ENCODE peak calls at places on chromosomes 6 and 20, in four cellular contexts. One of them, this sample, is unnamed.

GRCh38 chr20:35636095-35636494 is 20.5 kb downstream of the SPAG4 start:
- DNase-seq in activated CD4-positive, alpha-beta T cell treated with anti-CD3 and anti-CD28 coated beads for 24 hours: no peak
- DNase-seq in fibroblast of lung: no peak
- DNase-seq in SW480: no peak
- DNase-seq in this sample: peak

GRCh38 chr20:8150591-8150990 is 18.5 kb downstream of the PLCB1 start:
- DNase-seq in SW480: no peak
- DNase-seq in activated CD4-positive, alpha-beta T cell treated with anti-CD3 and anti-CD28 coated beads for 24 hours: no peak
- DNase-seq in fibroblast of lung: peak
- DNase-seq in this sample: no peak

GRCh38 chr6:13446371-13446770 is 41.0 kb downstream of the GFOD1 start:
- DNase-seq in activated CD4-positive, alpha-beta T cell treated with anti-CD3 and anti-CD28 coated beads for 24 hours: no peak
- DNase-seq in fibroblast of lung: no peak
- DNase-seq in SW480: no peak
- DNase-seq in this sample: no peak

GRCh38 chr6:113015249-113015648 is 668.1 kb downstream of the RFPL4B start:
- DNase-seq in fibroblast of lung: peak
- DNase-seq in activated CD4-positive, alpha-beta T cell treated with anti-CD3 and anti-CD28 coated beads for 24 hours: no peak
- DNase-seq in SW480: no peak
- DNase-seq in this sample: no peak

GRCh38 chr6:32847795-32848194 is 3.9 kb upstream of the PSMB8 start:
- DNase-seq in fibroblast of lung: no peak
- DNase-seq in SW480: no peak
- DNase-seq in activated CD4-positive, alpha-beta T cell treated with anti-CD3 and anti-CD28 coated beads for 24 hours: no peak
- DNase-seq in this sample: no peak

GRCh38 chr6:69812746-69813427 is 16.1 kb upstream of the LMBRD1 start:
- DNase-seq in activated CD4-positive, alpha-beta T cell treated with anti-CD3 and anti-CD28 coated beads for 24 hours: no peak
- DNase-seq in fibroblast of lung: no peak
- DNase-seq in SW480: no peak
- DNase-seq in this sample: no peak

GRCh38 chr20:62949887-62950286 is 2.6 kb upstream of the SLC17A9 start:
- DNase-seq in activated CD4-positive, alpha-beta T cell treated with anti-CD3 and anti-CD28 coated beads for 24 hours: no peak
- DNase-seq in SW480: no peak
- DNase-seq in fibroblast of lung: no peak
- DNase-seq in this sample: no peak

GRCh38 chr6:158358450-158359077 is 46.3 kb downstream of the TULP4 start:
- DNase-seq in activated CD4-positive, alpha-beta T cell treated with anti-CD3 and anti-CD28 coated beads for 24 hours: no peak
- DNase-seq in fibroblast of lung: no peak
- DNase-seq in SW480: no peak
- DNase-seq in this sample: no peak

GRCh38 chr6:140073456-140073855 is 699.0 kb upstream of the CITED2 start:
- DNase-seq in activated CD4-positive, alpha-beta T cell treated with anti-CD3 and anti-CD28 coated beads for 24 hours: no peak
- DNase-seq in SW480: no peak
- DNase-seq in fibroblast of lung: peak
- DNase-seq in this sample: no peak

GRCh38 chr20:8005033-8005432 is 14.5 kb downstream of the TMX4 start:
- DNase-seq in fibroblast of lung: no peak
- DNase-seq in activated CD4-positive, alpha-beta T cell treated with anti-CD3 and anti-CD28 coated beads for 24 hours: no peak
- DNase-seq in SW480: no peak
- DNase-seq in this sample: no peak

GRCh38 chr6:30876039-30876730 is 8.1 kb upstream of the DDR1 start:
- DNase-seq in fibroblast of lung: peak
- DNase-seq in SW480: no peak
- DNase-seq in activated CD4-positive, alpha-beta T cell treated with anti-CD3 and anti-CD28 coated beads for 24 hours: no peak
- DNase-seq in this sample: no peak

GRCh38 chr6:106563614-106564013 is 65.7 kb downstream of the RTN4IP1 start:
- DNase-seq in SW480: no peak
- DNase-seq in fibroblast of lung: no peak
- DNase-seq in activated CD4-positive, alpha-beta T cell treated with anti-CD3 and anti-CD28 coated beads for 24 hours: no peak
- DNase-seq in this sample: no peak

GRCh38 chr6:132464538-132465256 is 48.2 kb downstream of the STX7 start:
- DNase-seq in SW480: no peak
- DNase-seq in activated CD4-positive, alpha-beta T cell treated with anti-CD3 and anti-CD28 coated beads for 24 hours: no peak
- DNase-seq in fibroblast of lung: no peak
- DNase-seq in this sample: peak

GRCh38 chr6:153401751-153402150 is 270.7 kb upstream of the RGS17 start:
- DNase-seq in fibroblast of lung: no peak
- DNase-seq in activated CD4-positive, alpha-beta T cell treated with anti-CD3 and anti-CD28 coated beads for 24 hours: no peak
- DNase-seq in SW480: no peak
- DNase-seq in this sample: no peak

GRCh38 chr6:75210885-75211739 is 5.3 kb upstream of the COL12A1 start:
- DNase-seq in SW480: peak
- DNase-seq in activated CD4-positive, alpha-beta T cell treated with anti-CD3 and anti-CD28 coated beads for 24 hours: no peak
- DNase-seq in fibroblast of lung: peak
- DNase-seq in this sample: peak

GRCh38 chr20:58707770-58708169 is 15.2 kb downstream of the NPEPL1 start:
- DNase-seq in fibroblast of lung: no peak
- DNase-seq in activated CD4-positive, alpha-beta T cell treated with anti-CD3 and anti-CD28 coated beads for 24 hours: no peak
- DNase-seq in SW480: no peak
- DNase-seq in this sample: no peak

GRCh38 chr6:166398348-166398747 is 15.6 kb upstream of the MPC1 start:
- DNase-seq in fibroblast of lung: no peak
- DNase-seq in SW480: no peak
- DNase-seq in activated CD4-positive, alpha-beta T cell treated with anti-CD3 and anti-CD28 coated beads for 24 hours: no peak
- DNase-seq in this sample: no peak

GRCh38 chr6:88380083-88380482 is 213.9 kb upstream of the CNR1 start:
- DNase-seq in SW480: no peak
- DNase-seq in fibroblast of lung: peak
- DNase-seq in activated CD4-positive, alpha-beta T cell treated with anti-CD3 and anti-CD28 coated beads for 24 hours: no peak
- DNase-seq in this sample: no peak

GRCh38 chr20:36875702-36876472 is at the start of gene TLDC2:
- DNase-seq in SW480: peak
- DNase-seq in fibroblast of lung: no peak
- DNase-seq in activated CD4-positive, alpha-beta T cell treated with anti-CD3 and anti-CD28 coated beads for 24 hours: no peak
- DNase-seq in this sample: peak

GRCh38 chr20:62122659-62123449 is 579 bp downstream of the LSM14B start:
- DNase-seq in fibroblast of lung: peak
- DNase-seq in activated CD4-positive, alpha-beta T cell treated with anti-CD3 and anti-CD28 coated beads for 24 hours: no peak
- DNase-seq in SW480: peak
- DNase-seq in this sample: no peak

GRCh38 chr6:47307362-47308222 is 2.1 kb downstream of the TNFRSF21 start:
- DNase-seq in SW480: no peak
- DNase-seq in activated CD4-positive, alpha-beta T cell treated with anti-CD3 and anti-CD28 coated beads for 24 hours: no peak
- DNase-seq in fibroblast of lung: no peak
- DNase-seq in this sample: no peak

GRCh38 chr6:106557837-106558236 is 71.5 kb downstream of the RTN4IP1 start:
- DNase-seq in SW480: no peak
- DNase-seq in activated CD4-positive, alpha-beta T cell treated with anti-CD3 and anti-CD28 coated beads for 24 hours: no peak
- DNase-seq in fibroblast of lung: peak
- DNase-seq in this sample: peak

GRCh38 chr6:28977351-28978136 is 27.6 kb downstream of the ZNF311 start:
- DNase-seq in SW480: no peak
- DNase-seq in activated CD4-positive, alpha-beta T cell treated with anti-CD3 and anti-CD28 coated beads for 24 hours: no peak
- DNase-seq in fibroblast of lung: peak
- DNase-seq in this sample: no peak

GRCh38 chr20:44008806-44009678 is 94.4 kb downstream of the TOX2 start:
- DNase-seq in fibroblast of lung: no peak
- DNase-seq in SW480: no peak
- DNase-seq in activated CD4-positive, alpha-beta T cell treated with anti-CD3 and anti-CD28 coated beads for 24 hours: no peak
- DNase-seq in this sample: no peak

GRCh38 chr6:102677225-102677624 is 1283.7 kb downstream of the GRIK2 start:
- DNase-seq in activated CD4-positive, alpha-beta T cell treated with anti-CD3 and anti-CD28 coated beads for 24 hours: no peak
- DNase-seq in fibroblast of lung: no peak
- DNase-seq in SW480: no peak
- DNase-seq in this sample: no peak

GRCh38 chr6:16759646-16760535 is 1.4 kb downstream of the ATXN1 start:
- DNase-seq in fibroblast of lung: peak
- DNase-seq in activated CD4-positive, alpha-beta T cell treated with anti-CD3 and anti-CD28 coated beads for 24 hours: peak
- DNase-seq in SW480: peak
- DNase-seq in this sample: peak

This sample was measured in HepG2.